ENCODE peak calls at places on chromosomes 12 and 14, in seven cellular contexts. Z is GM12878, T is A549, H is K562, U is HL-60, S is HCT116, J is GM23338. C is an unnamed sample.

GRCh38 chr12:56987011-56987410 is 19.3 kb downstream of the ZBTB39 start:
- DNase-seq in Z (no peak), T (no peak), H (no peak), U (no peak), S (no peak), J (no peak), C (no peak)

GRCh38 chr12:96719671-96720362 is 187.2 kb upstream of the NEDD1 start:
- DNase-seq in Z (peak), T (no peak), H (no peak), U (peak), S (no peak), J (peak), C (no peak)

GRCh38 chr12:99131761-99132199 is 486.7 kb downstream of the APAF1 start:
- DNase-seq in Z (no peak), T (no peak), H (no peak), U (no peak), S (no peak), J (peak), C (no peak)

GRCh38 chr12:958449-959123 is 9.1 kb upstream of the RAD52 start:
- DNase-seq in Z (peak), T (no peak), H (no peak), U (no peak), S (no peak), J (no peak), C (no peak)

GRCh38 chr14:65164068-65164824 is 61.9 kb upstream of the MAX start:
- DNase-seq in Z (no peak), T (peak), H (peak), U (peak), S (peak), J (peak), C (no peak)

GRCh38 chr14:63764103-63764502 is 36.2 kb upstream of the SGPP1 start:
- DNase-seq in Z (no peak), T (no peak), H (no peak), U (no peak), S (no peak), J (no peak), C (no peak)

GRCh38 chr14:74825008-74825407 is 50.9 kb downstream of the PROX2 start:
- DNase-seq in Z (no peak), T (no peak), H (no peak), U (no peak), S (no peak), J (no peak), C (no peak)

GRCh38 chr14:52313903-52314481 is at the start of gene PTGER2:
- DNase-seq in Z (no peak), T (peak), H (peak), U (peak), S (peak), J (peak), C (no peak)

GRCh38 chr12:30515351-30515750 is 180.3 kb downstream of the IPO8 start:
- DNase-seq in Z (no peak), T (peak), H (no peak), U (no peak), S (peak), J (peak), C (no peak)

GRCh38 chr14:103418508-103418818 is 33.2 kb downstream of the MARK3 start:
- DNase-seq in Z (no peak), T (no peak), H (peak), U (peak), S (no peak), J (no peak), C (no peak)

GRCh38 chr14:104442611-104443390 is 136.8 kb upstream of the C14orf180 start:
- DNase-seq in Z (no peak), T (no peak), H (no peak), U (no peak), S (no peak), J (no peak), C (no peak)

GRCh38 chr12:122995503-122996187 is 15.2 kb downstream of the ARL6IP4 start:
- DNase-seq in Z (no peak), T (no peak), H (no peak), U (no peak), S (no peak), J (no peak), C (no peak)
- TF ChIP-seq REST in Z (no peak), T (no peak), H (no peak), U (no peak), S (no peak), J (no peak), C (no peak)

DNA sequence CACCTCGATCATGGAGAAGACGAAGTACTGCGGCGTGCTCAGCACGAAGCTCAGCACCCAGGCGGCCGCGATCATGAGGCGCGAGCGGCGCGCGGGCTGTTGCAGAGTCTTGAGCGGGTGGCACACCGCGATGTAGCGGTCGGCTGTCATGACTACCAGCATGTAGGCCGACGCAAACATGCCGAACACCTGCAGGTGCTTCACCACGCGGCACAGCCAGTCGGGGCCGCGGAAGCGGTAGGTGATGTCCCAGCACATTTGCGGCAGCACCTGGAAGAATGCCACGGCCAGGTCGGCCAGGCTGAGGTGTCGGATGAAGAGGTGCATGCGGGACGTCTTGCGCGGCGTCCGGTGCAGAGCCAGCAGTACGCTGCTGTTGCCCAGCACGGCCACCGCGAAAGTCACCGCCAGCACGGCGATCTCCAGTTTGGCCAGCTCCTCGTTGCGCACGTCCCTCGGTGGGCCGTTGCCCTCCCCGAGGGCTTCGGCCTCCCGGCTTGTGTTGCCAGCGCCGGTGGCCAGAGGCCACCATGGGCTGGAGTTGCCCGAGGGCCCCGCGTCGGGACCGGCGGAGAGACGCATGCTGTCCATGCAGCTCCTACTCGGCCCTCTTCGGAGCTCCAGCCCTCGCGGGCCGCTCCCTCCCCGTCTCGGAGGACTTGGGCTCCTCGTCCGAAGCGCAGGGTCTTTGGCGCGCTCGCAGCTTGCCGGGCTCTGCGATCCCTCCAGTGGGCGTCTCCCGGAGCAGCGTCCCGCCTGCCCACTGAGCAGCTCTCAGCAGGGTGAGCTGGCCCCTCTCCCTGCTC is 543 bp downstream of the AVPR1A start:
- DNase-seq in Z (no peak), T (peak), H (no peak), U (no peak), S (no peak), J (peak), C (no peak)
- H3K27ac ChIP-seq in Z (no peak), T (no peak), H (no peak), U (no peak), S (no peak), J (no peak), C (no peak)

GRCh38 chr12:9701380-9702154 is 31.3 kb downstream of the CLECL1 start:
- DNase-seq in Z (no peak), T (no peak), H (no peak), U (no peak), S (no peak), J (no peak), C (no peak)
- TF ChIP-seq REST in Z (no peak), T (no peak), H (no peak), U (no peak), S (no peak), J (no peak), C (no peak)

DNA sequence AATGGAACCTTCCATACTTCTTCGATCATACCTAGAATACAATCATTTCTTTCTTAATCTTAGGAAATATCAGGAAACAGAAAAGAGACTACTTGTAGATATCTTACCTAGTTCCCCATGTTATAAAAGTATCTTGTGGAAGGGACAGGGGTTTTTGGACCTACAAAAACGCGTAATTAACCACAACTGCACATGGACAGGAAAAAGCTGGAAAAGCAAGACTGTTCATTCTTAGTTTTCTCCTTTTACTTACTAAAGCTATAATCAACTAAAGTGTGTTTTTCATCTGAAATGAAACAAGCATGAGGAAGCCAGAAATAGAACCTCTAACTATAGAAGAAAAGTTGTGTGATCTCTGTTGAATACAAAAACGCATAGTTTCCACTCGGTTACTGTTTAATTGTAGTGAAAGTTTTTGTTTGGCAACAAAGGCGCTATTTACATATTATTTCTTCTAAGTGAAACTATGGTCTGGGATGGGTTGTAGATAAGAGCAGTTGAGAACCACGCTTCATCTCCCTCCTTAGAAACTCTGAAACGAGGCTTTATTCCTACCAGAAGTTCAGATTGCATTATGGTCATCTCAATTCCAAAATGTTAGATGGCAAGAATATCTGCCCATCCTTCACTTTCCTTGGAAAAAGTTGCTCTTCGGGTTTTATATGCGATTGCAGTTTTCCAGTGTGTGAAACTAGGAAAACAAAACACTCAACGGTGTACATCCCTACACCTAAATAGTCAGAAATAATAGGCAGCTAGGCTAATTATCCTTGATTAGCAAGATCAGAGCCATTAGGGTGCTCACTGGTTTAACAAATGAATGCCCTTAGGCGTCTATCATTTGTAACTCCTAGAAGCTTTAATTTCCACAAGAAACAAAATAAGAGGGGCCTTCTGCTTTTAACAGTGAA is 1.1 kb downstream of the BCAT1 start:
- DNase-seq in Z (no peak), T (no peak), H (no peak), U (no peak), S (no peak), J (peak), C (no peak)
- H3K27ac ChIP-seq in Z (peak), T (peak), H (peak), U (peak), S (no peak), J (peak), C (no peak)

GRCh38 chr12:131126662-131127173 is 173.0 kb downstream of the ADGRD1 start:
- DNase-seq in Z (no peak), T (no peak), H (no peak), U (no peak), S (no peak), J (no peak), C (no peak)

GRCh38 chr12:131122631-131123030 is 168.9 kb downstream of the ADGRD1 start:
- DNase-seq in Z (no peak), T (no peak), H (no peak), U (no peak), S (no peak), J (no peak), C (no peak)

GRCh38 chr12:131124487-131125280 is 171.0 kb downstream of the ADGRD1 start:
- DNase-seq in Z (no peak), T (no peak), H (no peak), U (no peak), S (no peak), J (no peak), C (no peak)

GRCh38 chr12:131121705-131122405 is 168.1 kb downstream of the ADGRD1 start:
- DNase-seq in Z (no peak), T (peak), H (peak), U (no peak), S (no peak), J (no peak), C (no peak)

DNA sequence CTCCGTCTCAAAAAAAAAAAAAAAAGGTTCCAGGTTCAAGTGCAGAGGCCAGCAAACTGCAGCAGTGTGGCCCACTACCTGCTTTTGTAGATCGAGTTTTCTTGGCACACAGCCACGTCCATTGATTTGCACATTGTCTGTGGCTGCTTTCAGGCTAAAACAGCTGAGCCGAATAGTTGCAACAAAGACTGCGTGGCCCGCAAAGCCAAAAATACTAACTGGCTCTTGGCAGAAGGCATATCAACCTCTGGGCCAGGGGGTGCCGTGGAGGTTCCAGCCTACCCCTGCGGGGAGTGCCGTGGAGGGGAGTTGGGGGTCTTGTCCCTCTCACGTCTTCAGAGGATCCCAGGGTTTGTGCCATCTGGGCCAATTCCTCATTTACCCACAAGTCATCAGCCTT is 170.1 kb downstream of the ADGRD1 start:
- DNase-seq in Z (no peak), T (no peak), H (no peak), U (no peak), S (no peak), J (no peak), C (no peak)
- TF ChIP-seq REST in Z (no peak), T (no peak), H (no peak), U (no peak), S (no peak), J (no peak), C (no peak)

GRCh38 chr14:99452968-99453367 is 27.7 kb downstream of the SETD3 start:
- DNase-seq in Z (no peak), T (no peak), H (no peak), U (no peak), S (no peak), J (no peak), C (no peak)

GRCh38 chr14:99454246-99454645 is 26.4 kb downstream of the SETD3 start:
- DNase-seq in Z (no peak), T (no peak), H (peak), U (no peak), S (no peak), J (no peak), C (no peak)

GRCh38 chr14:99447739-99448138 is 32.9 kb downstream of the SETD3 start:
- DNase-seq in Z (no peak), T (no peak), H (no peak), U (no peak), S (no peak), J (no peak), C (no peak)

GRCh38 chr14:99450266-99450665 is 30.4 kb downstream of the SETD3 start:
- DNase-seq in Z (no peak), T (no peak), H (no peak), U (no peak), S (no peak), J (no peak), C (no peak)

DNA sequence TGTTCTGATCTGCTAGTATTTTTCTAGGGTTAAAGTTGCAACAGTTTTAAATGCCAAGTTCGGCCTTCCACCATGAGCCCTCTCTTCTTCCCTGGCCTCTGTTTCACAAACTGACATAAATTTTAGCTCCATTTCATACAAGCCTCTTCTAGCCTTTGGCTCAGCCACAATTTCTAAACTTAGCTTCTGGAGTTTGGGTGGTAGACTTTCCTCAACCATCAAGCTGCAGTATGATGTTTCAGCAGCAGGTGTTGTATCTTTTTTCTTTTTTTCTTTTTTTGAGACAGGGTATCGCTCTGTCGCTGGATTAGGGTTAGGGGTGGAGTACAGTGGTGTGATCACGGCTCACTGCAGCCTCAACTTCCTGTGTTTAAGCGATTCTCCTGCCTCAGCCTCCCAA is 29.4 kb downstream of the SETD3 start:
- DNase-seq in Z (no peak), T (no peak), H (no peak), U (no peak), S (no peak), J (no peak), C (no peak)
- H3K27ac ChIP-seq in Z (no peak), T (no peak), H (no peak), U (no peak), S (no peak), J (no peak), C (no peak)

DNA sequence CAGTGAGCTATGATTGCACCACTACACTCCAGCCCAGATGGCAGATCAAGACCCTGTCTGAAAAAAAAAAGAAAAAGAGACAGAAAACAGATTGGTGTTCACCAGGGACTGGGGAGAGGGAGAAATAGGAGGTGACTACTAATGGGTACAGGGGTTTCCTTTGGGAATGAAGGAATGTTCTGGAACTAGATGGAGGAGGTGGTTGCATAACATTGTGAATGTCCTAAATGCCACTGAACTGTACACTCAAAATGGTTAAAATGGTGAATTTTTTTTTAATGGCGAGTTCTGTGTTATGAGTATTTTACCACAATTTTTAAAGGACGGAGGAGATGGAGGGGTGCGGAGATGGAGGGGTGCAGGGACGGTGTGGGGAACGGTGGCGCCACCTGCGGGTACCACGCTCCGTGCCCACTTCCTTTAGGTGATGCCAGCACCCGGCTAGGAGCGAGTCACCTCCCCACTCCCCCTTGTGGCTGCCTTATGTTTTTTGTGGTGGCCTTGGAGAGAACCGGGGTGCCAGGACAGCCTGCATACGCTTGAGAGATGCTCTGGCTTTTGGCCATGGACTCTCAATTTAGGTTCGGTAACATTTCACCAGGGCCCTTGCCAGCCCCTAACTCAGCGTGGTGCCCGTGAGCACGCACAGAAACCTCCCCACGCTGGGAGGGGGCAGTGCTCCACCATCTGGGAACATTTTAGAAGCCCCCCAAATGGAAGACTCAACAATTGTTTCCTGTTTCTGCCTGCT is 16.1 kb downstream of the UBC start:
- DNase-seq in Z (no peak), T (peak), H (peak), U (peak), S (no peak), J (peak), C (no peak)
- TF ChIP-seq REST in Z (no peak), T (no peak), H (no peak), U (no peak), S (no peak), J (no peak), C (no peak)

GRCh38 chr12:12217018-12217359 is 49.9 kb downstream of the LRP6 start:
- DNase-seq in Z (no peak), T (peak), H (no peak), U (no peak), S (no peak), J (no peak), C (no peak)

GRCh38 chr12:12216349-12217017 is 50.4 kb downstream of the LRP6 start:
- DNase-seq in Z (no peak), T (peak), H (peak), U (peak), S (no peak), J (no peak), C (no peak)

GRCh38 chr12:12212769-12213168 is 54.1 kb downstream of the LRP6 start:
- DNase-seq in Z (no peak), T (peak), H (no peak), U (no peak), S (no peak), J (no peak), C (no peak)

GRCh38 chr12:12214635-12215131 is 52.2 kb downstream of the LRP6 start:
- DNase-seq in Z (peak), T (peak), H (no peak), U (no peak), S (no peak), J (peak), C (no peak)

GRCh38 chr12:12214201-12214600 is 52.6 kb downstream of the LRP6 start:
- DNase-seq in Z (no peak), T (no peak), H (no peak), U (no peak), S (no peak), J (no peak), C (no peak)
- H3K27ac ChIP-seq in Z (no peak), T (peak), H (peak), U (no peak), S (no peak), J (peak), C (no peak)